ENCODE peak calls at places on chromosomes 3 and 15, in five cellular contexts. V is HCT116, E is HepG2, S is GM12878, W is K562. A is an unnamed sample.

GRCh38 chr3:143170676-143171075 is 51.1 kb downstream of the CHST2 start:
- DNase-seq in E (no peak), S (no peak), W (peak; percentile 42), V (no peak), A (no peak)

GRCh38 chr3:56938545-56938944 is 121.9 kb upstream of the SPATA12 start:
- DNase-seq in S (no peak), V (no peak), W (peak; percentile 3), E (no peak), A (peak; percentile 39)

GRCh38 chr3:4752201-4753072 is 226.8 kb upstream of the BHLHE40 start:
- DNase-seq in E (peak; percentile 92), S (no peak), V (no peak), W (peak; percentile 60), A (no peak)

GRCh38 chr15:62957130-62957529 is 85.4 kb upstream of the TPM1 start:
- DNase-seq in V (no peak), E (no peak), W (no peak), S (no peak), A (no peak)

GRCh38 chr15:78419331-78419730 is 18.7 kb upstream of the IREB2 start:
- DNase-seq in E (no peak), S (no peak), W (no peak), V (no peak), A (no peak)

GRCh38 chr15:85988741-85989140 is 90.9 kb upstream of the AGBL1 start:
- DNase-seq in W (no peak), V (no peak), E (no peak), S (no peak), A (no peak)

GRCh38 chr3:171556133-171556532 is 95.9 kb upstream of the TNIK start:
- DNase-seq in S (no peak), V (no peak), E (no peak), W (peak; percentile 54), A (peak; percentile 18)

GRCh38 chr3:30233924-30234666 is 372.3 kb upstream of the TGFBR2 start:
- DNase-seq in S (no peak), V (no peak), E (no peak), W (no peak), A (no peak)

GRCh38 chr15:85386261-85386660 is 5.9 kb downstream of the AKAP13 start:
- DNase-seq in S (no peak), W (no peak), V (no peak), E (no peak), A (no peak)

GRCh38 chr15:78838480-78838879 is 27.2 kb upstream of the ADAMTS7 start:
- DNase-seq in E (no peak), S (no peak), V (no peak), W (no peak), A (no peak)

GRCh38 chr3:61068084-61068483 is 183.2 kb downstream of the FHIT start:
- DNase-seq in V (no peak), W (no peak), S (no peak), E (no peak), A (no peak)

GRCh38 chr3:159322322-159322939 is 520.6 kb downstream of the MFSD1 start:
- DNase-seq in S (no peak), W (peak; percentile 24), V (peak; percentile 41), E (peak; percentile 7), A (peak; percentile 10)

GRCh38 chr15:83886321-83886720 is 232.4 kb downstream of the ADAMTSL3 start:
- DNase-seq in S (no peak), E (no peak), W (no peak), V (no peak), A (no peak)

GRCh38 chr15:51322622-51323296 is 15.6 kb downstream of the CYP19A1 start:
- DNase-seq in W (no peak), E (no peak), S (no peak), V (no peak), A (no peak)

GRCh38 chr15:91549581-91549980 is 303.9 kb upstream of the SLCO3A1 start:
- DNase-seq in S (no peak), W (no peak), E (no peak), V (no peak), A (no peak)

GRCh38 chr3:161100994-161101393 is 4.2 kb downstream of the B3GALNT1 start:
- DNase-seq in E (no peak), V (no peak), S (no peak), W (no peak), A (no peak)

GRCh38 chr3:132222868-132223538 is 94.2 kb upstream of the ACP3 start:
- DNase-seq in W (no peak), V (no peak), E (no peak), S (no peak), A (peak; percentile 8)

GRCh38 chr3:160564205-160564922 is 1.0 kb downstream of the KPNA4 start:
- DNase-seq in V (no peak), W (peak; percentile 22), S (no peak), E (peak; percentile 10), A (no peak)

GRCh38 chr3:64691051-64691450 is 3.3 kb upstream of the ADAMTS9 start:
- DNase-seq in W (no peak), S (no peak), E (no peak), V (no peak), A (no peak)

GRCh38 chr15:42457445-42458442 is 33.2 kb downstream of the ZNF106 start:
- DNase-seq in W (no peak), S (peak; percentile 45), E (no peak), V (no peak), A (peak; percentile 42)

GRCh38 chr15:58235961-58236360 is 97.8 kb downstream of the AQP9 start:
- DNase-seq in S (no peak), W (no peak), E (no peak), V (no peak), A (no peak)

GRCh38 chr3:191499307-191500125 is 38.6 kb downstream of the PYDC2 start:
- DNase-seq in V (no peak), W (peak; percentile 68), E (no peak), S (no peak), A (peak; percentile 70)

GRCh38 chr15:71549697-71550096 is 260.7 kb upstream of the NR2E3 start:
- DNase-seq in E (no peak), S (no peak), W (no peak), V (no peak), A (no peak)

GRCh38 chr3:86578071-86578470 is 412.9 kb downstream of the VGLL3 start:
- DNase-seq in V (no peak), W (no peak), S (no peak), E (no peak), A (no peak)

GRCh38 chr15:75198560-75199346 is 2.9 kb upstream of the C15orf39 start:
- DNase-seq in V (peak; percentile 54), E (peak; percentile 95), W (peak; percentile 59), S (peak; percentile 73), A (no peak)

GRCh38 chr3:45507820-45508317 is 86.7 kb upstream of the LIMD1 start:
- DNase-seq in V (no peak), W (peak; percentile 55), E (no peak), S (no peak), A (peak; percentile 30)

GRCh38 chr3:32952369-32953067 is 1.1 kb downstream of the CCR4 start:
- DNase-seq in S (no peak), V (no peak), W (no peak), E (no peak), A (no peak)

GRCh38 chr3:150249776-150250175 is 158.3 kb upstream of the TSC22D2 start:
- DNase-seq in V (no peak), W (no peak), E (no peak), S (no peak), A (no peak)

GRCh38 chr3:20104167-20104661 is 64.0 kb downstream of the KAT2B start:
- DNase-seq in V (no peak), W (no peak), S (peak; percentile 13), E (no peak), A (no peak)

GRCh38 chr3:167711439-167711838 is 23.3 kb downstream of the PDCD10 start:
- DNase-seq in V (no peak), E (no peak), S (no peak), W (no peak), A (no peak)

GRCh38 chr3:167718582-167718981 is 16.1 kb downstream of the PDCD10 start:
- DNase-seq in V (no peak), W (peak; percentile 41), E (no peak), S (no peak), A (no peak)

GRCh38 chr3:167714871-167715270 is 19.8 kb downstream of the PDCD10 start:
- DNase-seq in W (no peak), V (no peak), E (no peak), S (no peak), A (no peak)

GRCh38 chr3:167712445-167712844 is 22.2 kb downstream of the PDCD10 start:
- DNase-seq in W (no peak), V (no peak), S (no peak), E (no peak), A (no peak)

DNA sequence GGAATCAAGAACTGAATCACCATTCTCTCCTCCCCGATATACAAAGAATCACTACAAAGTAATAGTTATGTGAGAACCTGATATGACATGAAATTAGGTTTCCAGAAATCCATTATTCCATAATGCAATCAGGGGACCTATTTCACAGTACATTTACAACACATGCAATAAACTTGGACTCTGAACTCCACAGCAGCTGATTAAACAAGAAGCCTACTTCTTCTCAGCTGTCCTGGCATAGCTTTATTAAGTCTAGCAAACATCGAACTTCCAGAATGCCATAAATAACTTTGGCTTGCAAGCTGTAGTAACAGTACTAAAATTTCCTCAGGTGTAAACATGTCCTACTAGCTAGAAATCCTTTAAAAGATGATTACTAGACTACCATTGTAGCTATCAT is 17.8 kb downstream of the PDCD10 start:
- DNase-seq in E (peak; percentile 89), S (no peak), W (no peak), V (no peak), A (no peak)
- H3K79me2 ChIP-seq in E (peaks cover 59% of the 10 kb centered on the region), S (peaks cover 36% of the 10 kb centered on the region), W (peaks cover 100% of the 10 kb centered on the region), V (peaks cover 90% of the 10 kb centered on the region), A (peaks cover 80% of the 10 kb centered on the region)

GRCh38 chr3:25420885-25421284 is 7.2 kb upstream of the RARB start:
- DNase-seq in E (no peak), S (no peak), V (no peak), W (no peak), A (no peak)

GRCh38 chr3:25421747-25422146 is 6.3 kb upstream of the RARB start:
- DNase-seq in V (no peak), E (peak; percentile 38), S (no peak), W (no peak), A (no peak)

GRCh38 chr3:25424238-25425013 is 3.6 kb upstream of the RARB start:
- DNase-seq in V (no peak), W (no peak), S (no peak), E (no peak), A (peak; percentile 17)

GRCh38 chr3:25426408-25426807 is 1.7 kb upstream of the RARB start:
- DNase-seq in S (no peak), V (no peak), W (no peak), E (no peak), A (no peak)

GRCh38 chr3:25423780-25424179 is 4.3 kb upstream of the RARB start:
- DNase-seq in E (no peak), W (no peak), S (no peak), V (no peak), A (no peak)
- TF ChIP-seq REST in E (no peak), W (no peak), S (no peak), V (no peak), A (no peak)

GRCh38 chr3:9302425-9303181 is 53.2 kb upstream of the SRGAP3 start:
- DNase-seq in E (peak; percentile 64), V (peak; percentile 56), W (peak; percentile 87), S (no peak), A (peak; percentile 88)
- H3K9ac ChIP-seq in E (no peak overlapping the region), V (no peak overlapping the region), W (no peak overlapping the region), S (no peak overlapping the region), A (no peak overlapping the region)

DNA sequence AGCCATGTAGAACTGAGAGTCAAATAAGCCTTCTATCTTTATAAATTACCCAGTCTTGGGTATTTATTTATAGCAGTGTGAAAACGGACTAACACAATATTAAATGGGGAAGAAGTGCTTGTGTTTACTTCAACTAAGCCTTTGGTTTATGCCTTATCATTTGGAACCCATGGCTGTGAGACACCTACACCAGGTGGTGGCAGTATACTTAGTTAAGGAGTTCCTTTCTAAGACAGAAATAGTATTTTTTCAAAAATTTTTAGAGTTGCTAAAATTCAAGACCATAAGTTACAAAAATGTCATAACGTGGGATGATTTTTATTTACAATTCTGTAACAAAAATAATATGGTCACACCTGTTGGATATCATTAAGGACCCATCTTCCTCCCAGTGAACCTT is 354.5 kb upstream of the SOX14 start:
- DNase-seq in W (no peak), E (no peak), S (no peak), V (no peak), A (no peak)
- H3K79me2 ChIP-seq in W (no peaks in the 10 kb centered on the region), E (no peaks in the 10 kb centered on the region), S (no peaks in the 10 kb centered on the region), V (no peaks in the 10 kb centered on the region), A (no peaks in the 10 kb centered on the region)